ENCODE peak calls at places on chromosomes 6 and 20, in four cellular contexts. One of them, this sample, is unnamed.

GRCh38 chr6:13708679-13709261 is 2.9 kb downstream of the RANBP9 start:
- DNase-seq in GM12878: no peak
- DNase-seq in H1: no peak
- DNase-seq in K562: no peak
- DNase-seq in this sample: no peak

GRCh38 chr6:168873266-168873665 is 380.4 kb downstream of the THBS2 start:
- DNase-seq in K562: no peak
- DNase-seq in H1: no peak
- DNase-seq in GM12878: no peak
- DNase-seq in this sample: no peak

GRCh38 chr20:37562695-37563480 is 35.2 kb upstream of the BLCAP start:
- DNase-seq in H1: no peak
- DNase-seq in K562: no peak
- DNase-seq in GM12878: no peak
- DNase-seq in this sample: no peak

GRCh38 chr6:154306696-154307095 is 49.9 kb downstream of the IPCEF1 start:
- DNase-seq in K562: no peak
- DNase-seq in GM12878: peak; percentile 32
- DNase-seq in H1: no peak
- DNase-seq in this sample: no peak

GRCh38 chr20:1225729-1226313 is at the start of gene RAD21L1:
- DNase-seq in GM12878: no peak
- DNase-seq in K562: peak; percentile 98
- DNase-seq in H1: peak; percentile 87
- DNase-seq in this sample: no peak

GRCh38 chr6:152874267-152874666 is 108.6 kb downstream of the FBXO5 start:
- DNase-seq in K562: peak; percentile 51
- DNase-seq in GM12878: no peak
- DNase-seq in H1: no peak
- DNase-seq in this sample: no peak

GRCh38 chr6:127939442-127940066 is 38.7 kb upstream of the THEMIS start:
- DNase-seq in GM12878: no peak
- DNase-seq in H1: no peak
- DNase-seq in K562: no peak
- DNase-seq in this sample: no peak

GRCh38 chr20:41643504-41643938 is 25.3 kb upstream of the CHD6 start:
- DNase-seq in H1: no peak
- DNase-seq in GM12878: no peak
- DNase-seq in K562: peak; percentile 71
- DNase-seq in this sample: peak; percentile 93

GRCh38 chr6:1598433-1598832 is 11.3 kb upstream of the FOXC1 start:
- DNase-seq in GM12878: no peak
- DNase-seq in K562: no peak
- DNase-seq in H1: no peak
- DNase-seq in this sample: no peak

GRCh38 chr6:149053848-149054558 is 263.5 kb upstream of the TAB2 start:
- DNase-seq in GM12878: no peak
- DNase-seq in H1: no peak
- DNase-seq in K562: no peak
- DNase-seq in this sample: no peak

GRCh38 chr6:56749632-56750151 is 107.0 kb upstream of the DST start:
- DNase-seq in K562: no peak
- DNase-seq in H1: no peak
- DNase-seq in GM12878: no peak
- DNase-seq in this sample: peak; percentile 49

GRCh38 chr20:23086056-23086551 is at the start of gene CD93:
- DNase-seq in H1: no peak
- DNase-seq in K562: peak; percentile 19
- DNase-seq in GM12878: no peak
- DNase-seq in this sample: no peak

GRCh38 chr6:43834528-43835145 is 64.6 kb downstream of the VEGFA start:
- DNase-seq in GM12878: no peak
- DNase-seq in H1: no peak
- DNase-seq in K562: no peak
- DNase-seq in this sample: no peak

GRCh38 chr20:34299925-34300806 is 3.0 kb downstream of the AHCY start:
- DNase-seq in K562: no peak
- DNase-seq in GM12878: no peak
- DNase-seq in H1: no peak
- DNase-seq in this sample: peak; percentile 87

GRCh38 chr6:123352279-123352678 is 284.5 kb downstream of the TRDN start:
- DNase-seq in GM12878: no peak
- DNase-seq in K562: no peak
- DNase-seq in H1: no peak
- DNase-seq in this sample: no peak

GRCh38 chr20:36315545-36316351 is 9.6 kb downstream of the DLGAP4 start:
- DNase-seq in K562: no peak
- DNase-seq in H1: peak; percentile 50
- DNase-seq in GM12878: no peak
- DNase-seq in this sample: no peak

GRCh38 chr6:147949981-147950622 is 392.5 kb upstream of the SASH1 start:
- DNase-seq in H1: no peak
- DNase-seq in GM12878: no peak
- DNase-seq in K562: no peak
- DNase-seq in this sample: no peak

GRCh38 chr6:133062077-133062476 is 179.1 kb upstream of the EYA4 start:
- DNase-seq in K562: no peak
- DNase-seq in GM12878: no peak
- DNase-seq in H1: no peak
- DNase-seq in this sample: no peak

GRCh38 chr20:50144362-50144761 is 9.2 kb downstream of the PEDS1 start:
- DNase-seq in K562: no peak
- DNase-seq in H1: no peak
- DNase-seq in GM12878: no peak
- DNase-seq in this sample: peak; percentile 81

GRCh38 chr6:124881898-124882579 is 80.2 kb upstream of the RNF217 start:
- DNase-seq in H1: no peak
- DNase-seq in GM12878: no peak
- DNase-seq in K562: no peak
- DNase-seq in this sample: no peak

GRCh38 chr6:84457276-84457675 is 229.8 kb upstream of the CEP162 start:
- DNase-seq in K562: no peak
- DNase-seq in H1: no peak
- DNase-seq in GM12878: no peak
- DNase-seq in this sample: no peak

GRCh38 chr6:35240838-35241801 is 18.4 kb upstream of the ZNF76 start:
- DNase-seq in GM12878: no peak
- DNase-seq in K562: peak; percentile 89
- DNase-seq in H1: peak; percentile 97
- DNase-seq in this sample: peak; percentile 59
- H3K36me3 ChIP-seq in GM12878: no peaks in the 10 kb centered on the region
- H3K36me3 ChIP-seq in K562: peaks cover 20% of the 10 kb centered on the region
- H3K36me3 ChIP-seq in H1: no peaks in the 10 kb centered on the region
- H3K36me3 ChIP-seq in this sample: no peaks in the 10 kb centered on the region

GRCh38 chr20:56875052-56875663 is 246.1 kb downstream of the TFAP2C start:
- DNase-seq in H1: no peak
- DNase-seq in K562: no peak
- DNase-seq in GM12878: no peak
- DNase-seq in this sample: no peak
- TF ChIP-seq HDAC6 in H1: no peak
- TF ChIP-seq HDAC6 in K562: no peak
- TF ChIP-seq HDAC6 in GM12878: no peak
- TF ChIP-seq HDAC6 in this sample: no peak

DNA sequence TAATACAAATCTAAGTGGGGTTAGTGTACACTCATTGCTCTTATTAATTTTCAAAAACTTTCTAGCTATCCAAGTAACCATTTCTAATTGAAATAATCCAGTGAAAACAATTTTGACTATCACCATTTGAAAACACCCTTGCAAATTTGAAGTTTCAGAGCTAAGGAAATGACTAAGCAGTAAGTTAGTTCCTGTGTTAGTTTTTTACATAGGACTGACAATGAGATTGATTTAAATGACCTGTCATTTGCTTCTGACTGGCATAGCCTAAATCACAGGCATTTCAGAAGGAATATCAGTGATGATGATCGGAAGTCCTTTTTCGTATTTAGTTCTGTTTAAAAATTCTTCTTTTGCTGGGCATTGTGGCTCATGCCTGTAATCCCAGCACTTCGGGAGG is 27.0 kb downstream of the STK4 start:
- DNase-seq in K562: no peak
- DNase-seq in H1: no peak
- DNase-seq in GM12878: no peak
- DNase-seq in this sample: no peak
- H3K36me3 ChIP-seq in K562: peaks cover 49% of the 10 kb centered on the region
- H3K36me3 ChIP-seq in H1: peaks cover 14% of the 10 kb centered on the region
- H3K36me3 ChIP-seq in GM12878: peaks cover 14% of the 10 kb centered on the region
- H3K36me3 ChIP-seq in this sample: peaks cover 43% of the 10 kb centered on the region

GRCh38 chr20:44016525-44016924 is 101.9 kb downstream of the TOX2 start:
- DNase-seq in K562: no peak
- DNase-seq in GM12878: no peak
- DNase-seq in H1: no peak
- DNase-seq in this sample: no peak

GRCh38 chr20:44018684-44019637 is 104.3 kb downstream of the TOX2 start:
- DNase-seq in GM12878: no peak
- DNase-seq in K562: no peak
- DNase-seq in H1: no peak
- DNase-seq in this sample: no peak

GRCh38 chr20:44019638-44020335 is 105.1 kb downstream of the TOX2 start:
- DNase-seq in H1: no peak
- DNase-seq in GM12878: no peak
- DNase-seq in K562: no peak
- DNase-seq in this sample: no peak

GRCh38 chr20:44017211-44017610 is 102.6 kb downstream of the TOX2 start:
- DNase-seq in GM12878: no peak
- DNase-seq in K562: no peak
- DNase-seq in H1: no peak
- DNase-seq in this sample: no peak

GRCh38 chr20:44017905-44018683 is 103.4 kb downstream of the TOX2 start:
- DNase-seq in H1: no peak
- DNase-seq in GM12878: no peak
- DNase-seq in K562: no peak
- DNase-seq in this sample: no peak
- TF ChIP-seq HDAC6 in H1: no peak
- TF ChIP-seq HDAC6 in GM12878: no peak
- TF ChIP-seq HDAC6 in K562: no peak
- TF ChIP-seq HDAC6 in this sample: no peak

GRCh38 chr20:3919352-3919751 is 30.2 kb downstream of the PANK2 start:
- DNase-seq in K562: no peak
- DNase-seq in H1: no peak
- DNase-seq in GM12878: no peak
- DNase-seq in this sample: no peak
- H3K36me3 ChIP-seq in K562: peaks cover 86% of the 10 kb centered on the region
- H3K36me3 ChIP-seq in H1: peaks cover 56% of the 10 kb centered on the region
- H3K36me3 ChIP-seq in GM12878: peaks cover 27% of the 10 kb centered on the region
- H3K36me3 ChIP-seq in this sample: peaks cover 84% of the 10 kb centered on the region

This sample was measured in HepG2.